ENCODE peak calls at places on chromosomes 16 and 17, in four cellular contexts. O is esophagus muscularis mucosa, I is IMR-90, D is left lung. Z is an unnamed sample.

GRCh38 chr17:29597361-29598172 is 4.6 kb downstream of the ANKRD13B start:
- DNase-seq in D (no peak), I (no peak), O (no peak), Z (no peak)

GRCh38 chr16:12675852-12676251 is 127.8 kb downstream of the CPPED1 start:
- DNase-seq in I (peak), D (no peak), O (no peak), Z (no peak)

GRCh38 chr16:89922477-89922883 is 662 bp upstream of the TUBB3 start:
- DNase-seq in O (no peak), I (peak), D (peak), Z (peak)

GRCh38 chr17:20063665-20064648 is 54.8 kb downstream of the SPECC1 start:
- DNase-seq in I (peak), D (no peak), O (peak), Z (no peak)

GRCh38 chr16:5509336-5509735 is 411.7 kb upstream of the EEF2KMT start:
- DNase-seq in O (no peak), I (no peak), D (no peak), Z (no peak)

GRCh38 chr16:11232852-11233726 is 22.9 kb downstream of the SOCS1 start:
- DNase-seq in I (no peak), D (peak), O (no peak), Z (no peak)

GRCh38 chr17:61729690-61730268 is 133.5 kb downstream of the BRIP1 start:
- DNase-seq in D (no peak), O (no peak), I (peak), Z (no peak)

GRCh38 chr17:37490638-37491614 is 1.2 kb downstream of the DUSP14 start:
- DNase-seq in I (peak), O (no peak), D (no peak), Z (peak)

GRCh38 chr16:3725291-3725690 is 8.0 kb upstream of the TRAP1 start:
- DNase-seq in I (no peak), O (no peak), D (no peak), Z (no peak)

GRCh38 chr17:7435676-7436555 is 681 bp downstream of the TMEM102 start:
- DNase-seq in I (no peak), O (no peak), D (peak), Z (peak)

GRCh38 chr17:49497147-49498036 is 2.3 kb downstream of the NGFR start:
- DNase-seq in D (peak), I (peak), O (no peak), Z (peak)

GRCh38 chr16:82082543-82083244 is 47.6 kb downstream of the HSD17B2 start:
- DNase-seq in D (no peak), I (peak), O (no peak), Z (peak)

GRCh38 chr17:36590082-36590481 is 1.6 kb upstream of the DHRS11 start:
- DNase-seq in I (peak), O (no peak), D (no peak), Z (no peak)

GRCh38 chr17:83174859-83175550 is 95.6 kb downstream of the METRNL start:
- DNase-seq in I (no peak), O (no peak), D (no peak), Z (no peak)

GRCh38 chr16:23027386-23027785 is 121.9 kb downstream of the USP31 start:
- DNase-seq in D (no peak), O (no peak), I (no peak), Z (no peak)

GRCh38 chr17:28613916-28614315 is at the start of gene RSKR:
- DNase-seq in O (no peak), I (no peak), D (no peak), Z (no peak)

GRCh38 chr16:21957687-21958346 is 4.7 kb downstream of the UQCRC2 start:
- DNase-seq in O (no peak), I (no peak), D (no peak), Z (no peak)

GRCh38 chr17:42459983-42460300 is 1.3 kb downstream of the ATP6V0A1 start:
- DNase-seq in O (no peak), D (no peak), I (peak), Z (no peak)

GRCh38 chr17:42675348-42675983 is 1.3 kb downstream of the PLEKHH3 start:
- DNase-seq in D (no peak), O (no peak), I (no peak), Z (peak)

GRCh38 chr17:42835732-42836131 is 2.5 kb downstream of the PSME3 start:
- DNase-seq in D (no peak), O (no peak), I (no peak), Z (no peak)

GRCh38 chr16:11198817-11199216 is 57.2 kb downstream of the SOCS1 start:
- DNase-seq in D (no peak), I (no peak), O (no peak), Z (peak)

GRCh38 chr17:68238488-68238887 is 9.4 kb upstream of the AMZ2 start:
- DNase-seq in O (no peak), D (no peak), I (no peak), Z (no peak)

GRCh38 chr17:76612977-76613851 is 27.6 kb upstream of the ST6GALNAC2 start:
- DNase-seq in O (no peak), I (no peak), D (no peak), Z (no peak)

GRCh38 chr16:89826531-89827382 is 1.5 kb upstream of the SPIRE2 start:
- DNase-seq in D (no peak), I (no peak), O (no peak), Z (no peak)

GRCh38 chr17:3890082-3890892 is 2.6 kb downstream of the CAMKK1 start:
- DNase-seq in O (no peak), D (peak), I (peak), Z (peak)

GRCh38 chr17:55897301-55897700 is 146.4 kb downstream of the PCTP start:
- DNase-seq in D (no peak), O (no peak), I (no peak), Z (no peak)

GRCh38 chr17:45034599-45034998 is 16.8 kb downstream of the DCAKD start:
- DNase-seq in D (no peak), O (no peak), I (no peak), Z (no peak)

GRCh38 chr17:81049973-81050551 is 15.1 kb downstream of the BAIAP2 start:
- DNase-seq in D (peak), I (no peak), O (no peak), Z (peak)

GRCh38 chr17:31807846-31808245 is 51.2 kb downstream of the COPRS start:
- DNase-seq in O (no peak), I (peak), D (no peak), Z (no peak)

GRCh38 chr16:2897110-2897509 is 14.1 kb downstream of the FLYWCH2 start:
- DNase-seq in O (no peak), I (peak), D (no peak), Z (no peak)

GRCh38 chr16:56336711-56337110 is 88.6 kb downstream of the AMFR start:
- DNase-seq in I (no peak), O (no peak), D (peak), Z (no peak)

GRCh38 chr17:80267391-80267790 is 6.7 kb downstream of the RNF213 start:
- DNase-seq in O (no peak), I (peak), D (no peak), Z (no peak)

GRCh38 chr16:54355251-54355650 is 68.7 kb upstream of the IRX3 start:
- DNase-seq in I (peak), D (no peak), O (no peak), Z (no peak)

DNA sequence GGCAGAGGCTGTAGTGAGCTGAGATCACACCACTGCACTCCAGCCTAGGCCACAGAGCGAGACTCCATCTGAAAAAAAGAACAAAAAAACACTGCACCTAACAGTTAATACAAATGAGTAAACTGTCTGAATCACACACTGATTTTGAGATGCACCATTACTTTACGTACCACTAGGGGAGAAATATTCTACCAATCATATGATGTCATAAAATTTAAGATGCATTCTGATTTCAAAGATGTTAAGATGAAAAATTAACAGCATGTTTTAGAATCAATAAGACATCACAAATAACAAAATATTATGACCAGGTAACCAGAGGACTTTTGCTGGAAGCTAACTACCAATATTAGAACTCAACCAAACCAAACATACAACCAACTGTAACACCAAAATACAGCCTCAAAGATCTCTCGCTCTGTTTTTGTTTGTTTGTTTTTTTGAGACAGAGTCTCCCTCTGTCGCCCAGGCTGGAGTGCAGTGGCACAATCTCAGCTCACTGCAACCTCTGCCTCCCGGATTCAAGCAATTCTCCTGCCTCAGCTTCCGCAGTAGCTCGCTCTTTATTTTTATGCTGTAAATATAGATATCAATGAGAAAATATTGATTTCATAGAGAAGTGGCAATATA is 31.6 kb downstream of the GLG1 start:
- DNase-seq in O (no peak), I (no peak), D (no peak), Z (no peak)
- TF ChIP-seq CTCF in O (no peak), I (no peak), D (no peak), Z (no peak)

DNA sequence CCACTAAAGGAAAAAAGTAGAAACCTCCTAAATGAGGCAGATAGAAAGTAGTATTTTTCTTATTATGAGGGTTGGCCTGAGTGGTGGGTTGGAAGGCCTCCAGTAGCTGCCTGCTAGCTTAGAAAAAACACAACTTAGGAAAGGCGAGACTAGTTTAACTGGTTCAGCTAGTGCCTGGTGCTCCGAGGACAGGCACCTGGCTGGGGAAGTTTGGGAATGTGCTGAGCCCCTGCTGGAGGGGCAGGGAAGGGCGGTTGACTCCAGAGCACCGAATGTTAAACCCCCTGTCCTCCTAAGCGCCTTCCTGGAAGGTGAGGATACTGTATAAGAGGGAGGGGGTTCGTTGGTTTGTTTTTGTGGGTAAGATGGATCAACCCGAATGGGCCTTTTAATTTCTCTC is 19.9 kb downstream of the LDHD start:
- DNase-seq in D (peak), I (no peak), O (no peak), Z (peak)
- TF ChIP-seq CTCF in D (peak), I (peak), O (no peak), Z (peak)

GRCh38 chr17:66855204-66855603 is 20.3 kb downstream of the CACNG5 start:
- DNase-seq in I (no peak), D (no peak), O (no peak), Z (peak)
- TF ChIP-seq CTCF in I (no peak), D (no peak), O (no peak), Z (peak)

DNA sequence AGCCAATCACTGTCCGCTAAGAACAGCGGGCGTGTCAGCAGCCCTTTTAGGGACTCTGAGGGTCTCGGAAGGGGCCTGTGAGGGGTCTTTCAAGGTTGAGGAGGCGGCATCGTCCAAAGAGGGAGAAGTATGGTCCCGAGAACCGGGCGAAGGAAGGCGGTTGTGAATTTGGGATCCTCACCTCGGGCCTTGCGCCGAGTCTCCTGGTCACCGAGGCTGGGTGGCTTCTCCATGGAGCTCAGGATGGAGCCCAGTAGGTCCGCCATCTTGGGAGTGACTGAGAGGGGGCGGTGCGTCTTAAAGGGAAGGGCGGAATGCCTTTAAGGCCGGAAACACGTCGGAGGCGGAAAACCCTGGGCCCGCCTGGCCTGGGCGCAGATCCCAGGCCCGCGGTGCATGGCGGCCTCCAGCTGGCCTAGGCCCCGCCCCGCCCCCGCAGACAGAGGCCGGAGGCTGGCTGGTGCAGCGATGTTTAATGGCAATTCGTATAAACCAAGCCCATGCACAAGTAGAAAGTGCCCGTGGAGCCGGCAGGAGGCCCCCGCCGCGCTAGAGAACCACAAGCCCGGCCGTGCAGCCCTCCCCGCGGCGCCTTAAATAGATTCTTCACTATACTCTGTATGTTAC is at the start of gene SPAG7:
- DNase-seq in O (peak), D (peak), I (peak), Z (peak)
- TF ChIP-seq CTCF in O (no peak), D (no peak), I (peak), Z (no peak)

DNA sequence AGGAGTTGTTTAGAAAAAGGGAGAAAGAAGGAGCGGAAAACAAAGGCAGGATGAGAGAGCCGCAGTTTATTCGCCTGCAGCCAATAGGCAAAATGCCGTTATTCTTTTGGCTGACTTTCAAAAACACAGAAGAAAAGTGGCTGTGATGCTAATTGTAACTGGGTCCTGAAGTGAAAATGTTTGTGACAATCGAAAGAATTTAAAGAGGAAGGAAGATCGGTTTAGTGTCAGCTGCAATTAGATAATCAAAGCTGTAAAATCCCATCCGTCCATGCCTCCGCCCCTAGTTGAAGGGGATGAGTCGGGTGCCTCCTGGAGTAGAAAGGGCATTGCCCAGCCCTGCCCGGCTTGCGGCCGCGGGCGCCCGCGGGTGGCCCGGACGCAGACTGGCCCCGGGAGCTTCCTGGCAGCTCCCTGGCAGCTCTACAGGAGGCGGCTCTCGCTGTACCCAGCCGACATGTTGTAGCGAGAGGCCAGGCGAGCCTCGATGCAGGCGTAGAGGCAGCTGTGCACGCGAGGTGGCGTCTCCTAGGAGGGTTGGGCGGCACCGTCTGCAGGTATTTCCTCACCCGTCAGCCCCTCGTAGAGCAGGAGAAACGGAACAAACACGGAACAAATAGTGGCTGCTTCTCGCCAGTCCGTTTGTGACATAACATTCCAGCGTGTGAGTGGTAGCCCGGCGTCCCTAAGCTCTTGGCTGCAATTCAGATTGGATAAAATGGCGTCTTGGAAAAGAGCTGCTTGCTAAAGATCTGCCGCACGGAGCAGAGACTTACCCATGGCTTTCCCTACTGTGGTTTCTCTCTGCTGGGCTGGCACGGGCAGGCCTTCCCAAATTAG is 82.3 kb downstream of the TNRC6C start:
- DNase-seq in O (peak), I (peak), D (peak), Z (peak)
- TF ChIP-seq CTCF in O (no peak), I (peak), D (no peak), Z (no peak)

GRCh38 chr17:18321309-18321708 is 6.2 kb downstream of the SMCR8 start:
- DNase-seq in D (no peak), O (no peak), I (no peak), Z (no peak)
- TF ChIP-seq CTCF in D (no peak), O (no peak), I (peak), Z (no peak)

GRCh38 chr17:70604854-70605253 is 435.5 kb downstream of the KCNJ2 start:
- DNase-seq in O (no peak), D (no peak), I (no peak), Z (no peak)
- TF ChIP-seq CTCF in O (no peak), D (no peak), I (no peak), Z (no peak)

GRCh38 chr17:39555368-39555767 is 52.4 kb downstream of the NEUROD2 start:
- DNase-seq in D (no peak), O (no peak), I (no peak), Z (no peak)
- TF ChIP-seq CTCF in D (no peak), O (no peak), I (no peak), Z (no peak)

GRCh38 chr17:65172511-65173136 is 35.5 kb downstream of the RGS9 start:
- DNase-seq in D (no peak), O (no peak), I (no peak), Z (no peak)

GRCh38 chr17:65170839-65171238 is 33.7 kb downstream of the RGS9 start:
- DNase-seq in D (no peak), O (no peak), I (peak), Z (no peak)

GRCh38 chr17:65169691-65170090 is 32.5 kb downstream of the RGS9 start:
- DNase-seq in O (no peak), I (no peak), D (no peak), Z (no peak)

GRCh38 chr17:65173284-65173793 is 36.2 kb downstream of the RGS9 start:
- DNase-seq in I (peak), O (no peak), D (no peak), Z (peak)

DNA sequence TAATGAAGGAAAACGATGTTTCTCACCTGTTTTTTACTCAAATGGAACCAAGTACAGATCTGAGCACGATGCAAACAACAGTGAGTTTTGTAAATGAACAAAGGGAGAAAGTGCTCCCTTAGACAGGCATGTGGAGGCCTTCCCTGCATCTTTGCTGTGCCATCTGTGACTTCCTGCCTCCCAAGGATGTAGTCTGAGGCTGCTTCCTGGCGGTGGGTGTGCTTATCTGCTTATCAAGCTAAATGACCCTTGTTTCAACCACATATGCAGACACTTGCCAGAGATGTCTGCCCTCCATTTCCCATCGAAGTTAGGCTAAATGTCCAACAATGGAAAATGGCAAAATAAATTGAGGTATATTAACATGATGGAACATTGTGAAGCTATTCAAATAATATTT is 34.6 kb downstream of the RGS9 start:
- DNase-seq in D (no peak), O (no peak), I (no peak), Z (no peak)
- TF ChIP-seq CTCF in D (no peak), O (no peak), I (no peak), Z (no peak)

GRCh38 chr16:30582611-30583340 is 2.7 kb downstream of the ZNF785 start:
- DNase-seq in D (peak), I (no peak), O (no peak), Z (no peak)

GRCh38 chr16:30585022-30585399 is 486 bp downstream of the ZNF785 start:
- DNase-seq in D (no peak), I (no peak), O (no peak), Z (no peak)

GRCh38 chr16:30581462-30581861 is 4.0 kb downstream of the ZNF785 start:
- DNase-seq in D (no peak), I (no peak), O (no peak), Z (no peak)

GRCh38 chr16:30588651-30589050 is 3.2 kb upstream of the ZNF785 start:
- DNase-seq in D (no peak), O (no peak), I (no peak), Z (no peak)

DNA sequence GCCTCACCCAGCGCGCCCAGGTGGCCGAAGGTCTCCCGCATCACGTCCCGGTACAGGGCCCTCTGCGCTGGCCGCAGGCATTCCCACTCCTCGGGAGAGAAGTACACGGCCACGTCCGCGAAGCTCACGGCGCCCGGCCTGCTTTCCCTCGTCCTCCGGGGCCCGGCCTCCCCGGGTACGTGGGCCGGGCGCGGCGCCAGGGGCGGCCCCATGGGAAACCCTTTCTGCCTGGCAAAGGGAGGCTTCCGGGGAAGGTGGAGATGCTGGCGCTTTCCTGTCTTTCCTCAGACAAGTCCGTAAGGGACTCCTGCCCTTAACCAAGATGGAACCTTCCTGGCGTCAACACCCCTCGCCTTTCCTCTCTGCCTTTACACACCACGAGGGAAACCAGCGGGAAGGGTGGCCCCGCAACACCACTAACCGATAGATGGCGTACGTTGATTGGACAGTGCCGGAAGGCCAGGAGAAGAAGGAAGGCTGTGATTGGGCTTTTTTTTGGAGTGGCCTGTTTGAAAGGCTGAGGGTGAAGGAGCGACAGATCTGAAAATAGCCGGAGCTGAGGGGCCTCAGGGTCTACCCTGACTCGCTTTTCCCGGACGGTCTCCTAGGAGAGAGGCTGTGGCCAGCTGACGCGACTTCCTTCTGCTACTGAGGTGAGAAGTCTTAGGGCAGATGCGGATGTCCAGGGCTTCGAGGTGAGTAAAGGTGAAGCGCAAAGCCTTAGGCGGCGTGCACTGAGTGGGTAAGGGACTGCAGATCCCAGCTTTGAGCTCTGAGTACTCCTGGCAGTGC is at the start of gene ZNF785:
- DNase-seq in I (peak), D (peak), O (peak), Z (peak)
- TF ChIP-seq CTCF in I (peak), D (peak), O (peak), Z (peak)

Z was measured in Calu3.